ENCODE peak calls at places on chromosomes 12 and 14, in seven cellular contexts. One of them, this sample, is unnamed.

GRCh38 chr14:52954346-52955214 is 3.7 kb upstream of the FERMT2 start:
- DNase-seq in stimulated activated CD4-positive, alpha-beta T cell treated with anti-CD3 and anti-CD28 coated beads, Interleukin-12 subunit alpha, Interleukin-12 subunit beta, amount 100 ng/mL, for 4 hours: no peak
- DNase-seq in cardiac fibroblast: peak; percentile 56
- DNase-seq in RPMI8226: no peak
- DNase-seq in NCI-H1092 treated with DMSO at 0.1 percent for 48 hours: no peak
- DNase-seq in CD8-positive, alpha-beta T cell: no peak
- DNase-seq in fibroblast of pulmonary artery: peak; percentile 81
- DNase-seq in this sample: peak; percentile 78

GRCh38 chr12:131862994-131863710 is 31.3 kb upstream of the ULK1 start:
- DNase-seq in stimulated activated CD4-positive, alpha-beta T cell treated with anti-CD3 and anti-CD28 coated beads, Interleukin-12 subunit alpha, Interleukin-12 subunit beta, amount 100 ng/mL, for 4 hours: no peak
- DNase-seq in cardiac fibroblast: peak; percentile 22
- DNase-seq in RPMI8226: no peak
- DNase-seq in NCI-H1092 treated with DMSO at 0.1 percent for 48 hours: no peak
- DNase-seq in CD8-positive, alpha-beta T cell: no peak
- DNase-seq in fibroblast of pulmonary artery: peak; percentile 29
- DNase-seq in this sample: peak; percentile 31

GRCh38 chr14:43308411-43308810 is 1198.7 kb downstream of the FSCB start:
- DNase-seq in stimulated activated CD4-positive, alpha-beta T cell treated with anti-CD3 and anti-CD28 coated beads, Interleukin-12 subunit alpha, Interleukin-12 subunit beta, amount 100 ng/mL, for 4 hours: no peak
- DNase-seq in cardiac fibroblast: no peak
- DNase-seq in RPMI8226: no peak
- DNase-seq in NCI-H1092 treated with DMSO at 0.1 percent for 48 hours: no peak
- DNase-seq in CD8-positive, alpha-beta T cell: no peak
- DNase-seq in fibroblast of pulmonary artery: no peak
- DNase-seq in this sample: no peak

GRCh38 chr12:2268478-2269286 is 215.9 kb downstream of the CACNA1C start:
- DNase-seq in stimulated activated CD4-positive, alpha-beta T cell treated with anti-CD3 and anti-CD28 coated beads, Interleukin-12 subunit alpha, Interleukin-12 subunit beta, amount 100 ng/mL, for 4 hours: no peak
- DNase-seq in cardiac fibroblast: peak; percentile 79
- DNase-seq in RPMI8226: no peak
- DNase-seq in NCI-H1092 treated with DMSO at 0.1 percent for 48 hours: no peak
- DNase-seq in CD8-positive, alpha-beta T cell: no peak
- DNase-seq in fibroblast of pulmonary artery: peak; percentile 73
- DNase-seq in this sample: peak; percentile 91

GRCh38 chr14:71452535-71452934 is 479.7 kb upstream of the RGS6 start:
- DNase-seq in stimulated activated CD4-positive, alpha-beta T cell treated with anti-CD3 and anti-CD28 coated beads, Interleukin-12 subunit alpha, Interleukin-12 subunit beta, amount 100 ng/mL, for 4 hours: no peak
- DNase-seq in cardiac fibroblast: no peak
- DNase-seq in RPMI8226: no peak
- DNase-seq in NCI-H1092 treated with DMSO at 0.1 percent for 48 hours: no peak
- DNase-seq in CD8-positive, alpha-beta T cell: no peak
- DNase-seq in fibroblast of pulmonary artery: peak; percentile 18
- DNase-seq in this sample: no peak

GRCh38 chr12:51371295-51371953 is 19.8 kb downstream of the GALNT6 start:
- DNase-seq in stimulated activated CD4-positive, alpha-beta T cell treated with anti-CD3 and anti-CD28 coated beads, Interleukin-12 subunit alpha, Interleukin-12 subunit beta, amount 100 ng/mL, for 4 hours: no peak
- DNase-seq in cardiac fibroblast: peak; percentile 96
- DNase-seq in RPMI8226: no peak
- DNase-seq in NCI-H1092 treated with DMSO at 0.1 percent for 48 hours: peak; percentile 22
- DNase-seq in CD8-positive, alpha-beta T cell: no peak
- DNase-seq in fibroblast of pulmonary artery: peak; percentile 95
- DNase-seq in this sample: peak; percentile 98

GRCh38 chr12:12731785-12732184 is 14.6 kb downstream of the CDKN1B start:
- DNase-seq in stimulated activated CD4-positive, alpha-beta T cell treated with anti-CD3 and anti-CD28 coated beads, Interleukin-12 subunit alpha, Interleukin-12 subunit beta, amount 100 ng/mL, for 4 hours: no peak
- DNase-seq in cardiac fibroblast: no peak
- DNase-seq in RPMI8226: no peak
- DNase-seq in NCI-H1092 treated with DMSO at 0.1 percent for 48 hours: no peak
- DNase-seq in CD8-positive, alpha-beta T cell: no peak
- DNase-seq in fibroblast of pulmonary artery: no peak
- DNase-seq in this sample: no peak

GRCh38 chr14:69784942-69785341 is 12.1 kb downstream of the SLC10A1 start:
- DNase-seq in stimulated activated CD4-positive, alpha-beta T cell treated with anti-CD3 and anti-CD28 coated beads, Interleukin-12 subunit alpha, Interleukin-12 subunit beta, amount 100 ng/mL, for 4 hours: no peak
- DNase-seq in cardiac fibroblast: no peak
- DNase-seq in RPMI8226: no peak
- DNase-seq in NCI-H1092 treated with DMSO at 0.1 percent for 48 hours: no peak
- DNase-seq in CD8-positive, alpha-beta T cell: no peak
- DNase-seq in fibroblast of pulmonary artery: no peak
- DNase-seq in this sample: no peak

GRCh38 chr14:75274899-75275569 is 3.6 kb upstream of the FOS start:
- DNase-seq in stimulated activated CD4-positive, alpha-beta T cell treated with anti-CD3 and anti-CD28 coated beads, Interleukin-12 subunit alpha, Interleukin-12 subunit beta, amount 100 ng/mL, for 4 hours: no peak
- DNase-seq in cardiac fibroblast: peak; percentile 44
- DNase-seq in RPMI8226: no peak
- DNase-seq in NCI-H1092 treated with DMSO at 0.1 percent for 48 hours: no peak
- DNase-seq in CD8-positive, alpha-beta T cell: peak; percentile 44
- DNase-seq in fibroblast of pulmonary artery: no peak
- DNase-seq in this sample: no peak

GRCh38 chr12:119354187-119354586 is 19.7 kb downstream of the CCDC60 start:
- DNase-seq in stimulated activated CD4-positive, alpha-beta T cell treated with anti-CD3 and anti-CD28 coated beads, Interleukin-12 subunit alpha, Interleukin-12 subunit beta, amount 100 ng/mL, for 4 hours: no peak
- DNase-seq in cardiac fibroblast: no peak
- DNase-seq in RPMI8226: no peak
- DNase-seq in NCI-H1092 treated with DMSO at 0.1 percent for 48 hours: peak; percentile 81
- DNase-seq in CD8-positive, alpha-beta T cell: no peak
- DNase-seq in fibroblast of pulmonary artery: no peak
- DNase-seq in this sample: no peak

GRCh38 chr14:91963465-91963864 is 16.0 kb upstream of the FBLN5 start:
- DNase-seq in stimulated activated CD4-positive, alpha-beta T cell treated with anti-CD3 and anti-CD28 coated beads, Interleukin-12 subunit alpha, Interleukin-12 subunit beta, amount 100 ng/mL, for 4 hours: no peak
- DNase-seq in cardiac fibroblast: peak; percentile 63
- DNase-seq in RPMI8226: no peak
- DNase-seq in NCI-H1092 treated with DMSO at 0.1 percent for 48 hours: no peak
- DNase-seq in CD8-positive, alpha-beta T cell: no peak
- DNase-seq in fibroblast of pulmonary artery: peak; percentile 72
- DNase-seq in this sample: no peak

GRCh38 chr12:80374615-80375014 is 69.4 kb upstream of the PTPRQ start:
- DNase-seq in stimulated activated CD4-positive, alpha-beta T cell treated with anti-CD3 and anti-CD28 coated beads, Interleukin-12 subunit alpha, Interleukin-12 subunit beta, amount 100 ng/mL, for 4 hours: no peak
- DNase-seq in cardiac fibroblast: no peak
- DNase-seq in RPMI8226: no peak
- DNase-seq in NCI-H1092 treated with DMSO at 0.1 percent for 48 hours: no peak
- DNase-seq in CD8-positive, alpha-beta T cell: no peak
- DNase-seq in fibroblast of pulmonary artery: no peak
- DNase-seq in this sample: no peak

GRCh38 chr12:26555139-26555538 is 277.9 kb downstream of the ITPR2 start:
- DNase-seq in stimulated activated CD4-positive, alpha-beta T cell treated with anti-CD3 and anti-CD28 coated beads, Interleukin-12 subunit alpha, Interleukin-12 subunit beta, amount 100 ng/mL, for 4 hours: no peak
- DNase-seq in cardiac fibroblast: peak; percentile 2
- DNase-seq in RPMI8226: no peak
- DNase-seq in NCI-H1092 treated with DMSO at 0.1 percent for 48 hours: no peak
- DNase-seq in CD8-positive, alpha-beta T cell: no peak
- DNase-seq in fibroblast of pulmonary artery: no peak
- DNase-seq in this sample: peak; percentile 9

GRCh38 chr14:55349565-55349964 is 62.1 kb downstream of the ATG14 start:
- DNase-seq in stimulated activated CD4-positive, alpha-beta T cell treated with anti-CD3 and anti-CD28 coated beads, Interleukin-12 subunit alpha, Interleukin-12 subunit beta, amount 100 ng/mL, for 4 hours: no peak
- DNase-seq in cardiac fibroblast: no peak
- DNase-seq in RPMI8226: no peak
- DNase-seq in NCI-H1092 treated with DMSO at 0.1 percent for 48 hours: no peak
- DNase-seq in CD8-positive, alpha-beta T cell: no peak
- DNase-seq in fibroblast of pulmonary artery: no peak
- DNase-seq in this sample: no peak

GRCh38 chr14:64708148-64709004 is 4.2 kb downstream of the PLEKHG3 start:
- DNase-seq in stimulated activated CD4-positive, alpha-beta T cell treated with anti-CD3 and anti-CD28 coated beads, Interleukin-12 subunit alpha, Interleukin-12 subunit beta, amount 100 ng/mL, for 4 hours: no peak
- DNase-seq in cardiac fibroblast: no peak
- DNase-seq in RPMI8226: peak; percentile 63
- DNase-seq in NCI-H1092 treated with DMSO at 0.1 percent for 48 hours: no peak
- DNase-seq in CD8-positive, alpha-beta T cell: no peak
- DNase-seq in fibroblast of pulmonary artery: no peak
- DNase-seq in this sample: peak; percentile 62

GRCh38 chr14:32473476-32473875 is 144.4 kb downstream of the AKAP6 start:
- DNase-seq in stimulated activated CD4-positive, alpha-beta T cell treated with anti-CD3 and anti-CD28 coated beads, Interleukin-12 subunit alpha, Interleukin-12 subunit beta, amount 100 ng/mL, for 4 hours: no peak
- DNase-seq in cardiac fibroblast: peak; percentile 69
- DNase-seq in RPMI8226: no peak
- DNase-seq in NCI-H1092 treated with DMSO at 0.1 percent for 48 hours: no peak
- DNase-seq in CD8-positive, alpha-beta T cell: no peak
- DNase-seq in fibroblast of pulmonary artery: no peak
- DNase-seq in this sample: peak; percentile 84

GRCh38 chr12:115224031-115224430 is 540.1 kb upstream of the TBX3 start:
- DNase-seq in stimulated activated CD4-positive, alpha-beta T cell treated with anti-CD3 and anti-CD28 coated beads, Interleukin-12 subunit alpha, Interleukin-12 subunit beta, amount 100 ng/mL, for 4 hours: no peak
- DNase-seq in cardiac fibroblast: peak; percentile 26
- DNase-seq in RPMI8226: no peak
- DNase-seq in NCI-H1092 treated with DMSO at 0.1 percent for 48 hours: no peak
- DNase-seq in CD8-positive, alpha-beta T cell: no peak
- DNase-seq in fibroblast of pulmonary artery: peak; percentile 61
- DNase-seq in this sample: peak; percentile 32

GRCh38 chr14:101017806-101018560 is 114.5 kb upstream of the RTL1 start:
- DNase-seq in stimulated activated CD4-positive, alpha-beta T cell treated with anti-CD3 and anti-CD28 coated beads, Interleukin-12 subunit alpha, Interleukin-12 subunit beta, amount 100 ng/mL, for 4 hours: no peak
- DNase-seq in cardiac fibroblast: no peak
- DNase-seq in RPMI8226: no peak
- DNase-seq in NCI-H1092 treated with DMSO at 0.1 percent for 48 hours: no peak
- DNase-seq in CD8-positive, alpha-beta T cell: no peak
- DNase-seq in fibroblast of pulmonary artery: no peak
- DNase-seq in this sample: no peak

GRCh38 chr12:72974954-72975555 is 702.9 kb downstream of the TRHDE start:
- DNase-seq in stimulated activated CD4-positive, alpha-beta T cell treated with anti-CD3 and anti-CD28 coated beads, Interleukin-12 subunit alpha, Interleukin-12 subunit beta, amount 100 ng/mL, for 4 hours: no peak
- DNase-seq in cardiac fibroblast: no peak
- DNase-seq in RPMI8226: no peak
- DNase-seq in NCI-H1092 treated with DMSO at 0.1 percent for 48 hours: no peak
- DNase-seq in CD8-positive, alpha-beta T cell: no peak
- DNase-seq in fibroblast of pulmonary artery: no peak
- DNase-seq in this sample: no peak

GRCh38 chr14:94827711-94828505 is 58.0 kb upstream of the GSC start:
- DNase-seq in stimulated activated CD4-positive, alpha-beta T cell treated with anti-CD3 and anti-CD28 coated beads, Interleukin-12 subunit alpha, Interleukin-12 subunit beta, amount 100 ng/mL, for 4 hours: no peak
- DNase-seq in cardiac fibroblast: no peak
- DNase-seq in RPMI8226: no peak
- DNase-seq in NCI-H1092 treated with DMSO at 0.1 percent for 48 hours: no peak
- DNase-seq in CD8-positive, alpha-beta T cell: no peak
- DNase-seq in fibroblast of pulmonary artery: no peak
- DNase-seq in this sample: peak; percentile 29

GRCh38 chr14:37596790-37597189 is 1.4 kb downstream of the TTC6 start:
- DNase-seq in stimulated activated CD4-positive, alpha-beta T cell treated with anti-CD3 and anti-CD28 coated beads, Interleukin-12 subunit alpha, Interleukin-12 subunit beta, amount 100 ng/mL, for 4 hours: no peak
- DNase-seq in cardiac fibroblast: no peak
- DNase-seq in RPMI8226: no peak
- DNase-seq in NCI-H1092 treated with DMSO at 0.1 percent for 48 hours: peak; percentile 64
- DNase-seq in CD8-positive, alpha-beta T cell: no peak
- DNase-seq in fibroblast of pulmonary artery: no peak
- DNase-seq in this sample: no peak

GRCh38 chr12:26551385-26551784 is 281.6 kb downstream of the ITPR2 start:
- DNase-seq in stimulated activated CD4-positive, alpha-beta T cell treated with anti-CD3 and anti-CD28 coated beads, Interleukin-12 subunit alpha, Interleukin-12 subunit beta, amount 100 ng/mL, for 4 hours: no peak
- DNase-seq in cardiac fibroblast: no peak
- DNase-seq in RPMI8226: no peak
- DNase-seq in NCI-H1092 treated with DMSO at 0.1 percent for 48 hours: no peak
- DNase-seq in CD8-positive, alpha-beta T cell: no peak
- DNase-seq in fibroblast of pulmonary artery: no peak
- DNase-seq in this sample: no peak